ENCODE peak calls at places on chromosomes 1 and 21, in nine cellular contexts. One of them, this sample, is unnamed.

GRCh38 chr1:150420560-150421265 is 56.8 kb downstream of the RPRD2 start:
- DNase-seq in CD8-positive, alpha-beta T cell: no peak
- DNase-seq in HCT116: no peak
- DNase-seq in GM06990: no peak
- DNase-seq in fibroblast of lung: peak; percentile 67
- DNase-seq in GM23338: no peak
- DNase-seq in upper lobe of left lung: no peak
- DNase-seq in AG04450: no peak
- DNase-seq in AG10803: peak; percentile 30
- DNase-seq in this sample: peak; percentile 69

GRCh38 chr1:112524251-112524650 is 15.5 kb downstream of the WNT2B start:
- DNase-seq in CD8-positive, alpha-beta T cell: no peak
- DNase-seq in HCT116: no peak
- DNase-seq in GM06990: no peak
- DNase-seq in fibroblast of lung: no peak
- DNase-seq in GM23338: peak; percentile 75
- DNase-seq in upper lobe of left lung: no peak
- DNase-seq in AG04450: no peak
- DNase-seq in AG10803: peak; percentile 67
- DNase-seq in this sample: peak; percentile 72

GRCh38 chr1:38527373-38527966 is 332.1 kb downstream of the RRAGC start:
- DNase-seq in CD8-positive, alpha-beta T cell: peak; percentile 34
- DNase-seq in HCT116: peak; percentile 37
- DNase-seq in GM06990: peak; percentile 26
- DNase-seq in fibroblast of lung: no peak
- DNase-seq in GM23338: peak; percentile 60
- DNase-seq in upper lobe of left lung: peak; percentile 76
- DNase-seq in AG04450: no peak
- DNase-seq in AG10803: no peak
- DNase-seq in this sample: no peak

GRCh38 chr1:85295006-85295431 is 18.6 kb upstream of the BCL10 start:
- DNase-seq in CD8-positive, alpha-beta T cell: no peak
- DNase-seq in HCT116: peak; percentile 59
- DNase-seq in GM06990: no peak
- DNase-seq in fibroblast of lung: peak; percentile 38
- DNase-seq in GM23338: no peak
- DNase-seq in upper lobe of left lung: no peak
- DNase-seq in AG04450: no peak
- DNase-seq in AG10803: peak; percentile 60
- DNase-seq in this sample: no peak

GRCh38 chr1:94068096-94068830 is 52.7 kb downstream of the ABCA4 start:
- DNase-seq in CD8-positive, alpha-beta T cell: no peak
- DNase-seq in HCT116: peak; percentile 94
- DNase-seq in GM06990: no peak
- DNase-seq in fibroblast of lung: no peak
- DNase-seq in GM23338: no peak
- DNase-seq in upper lobe of left lung: no peak
- DNase-seq in AG04450: no peak
- DNase-seq in AG10803: no peak
- DNase-seq in this sample: peak; percentile 79

GRCh38 chr1:155729031-155729898 is 40.4 kb downstream of the DAP3 start:
- DNase-seq in CD8-positive, alpha-beta T cell: peak; percentile 27
- DNase-seq in HCT116: peak; percentile 38
- DNase-seq in GM06990: no peak
- DNase-seq in fibroblast of lung: peak; percentile 71
- DNase-seq in GM23338: peak; percentile 93
- DNase-seq in upper lobe of left lung: peak; percentile 25
- DNase-seq in AG04450: peak; percentile 33
- DNase-seq in AG10803: peak; percentile 72
- DNase-seq in this sample: peak; percentile 78

GRCh38 chr1:153699768-153700167 is 21.3 kb downstream of the NPR1 start:
- DNase-seq in CD8-positive, alpha-beta T cell: no peak
- DNase-seq in HCT116: no peak
- DNase-seq in GM06990: no peak
- DNase-seq in fibroblast of lung: no peak
- DNase-seq in GM23338: no peak
- DNase-seq in upper lobe of left lung: no peak
- DNase-seq in AG04450: no peak
- DNase-seq in AG10803: no peak
- DNase-seq in this sample: no peak

GRCh38 chr1:173064011-173064410 is 13.3 kb upstream of the TNFSF18 start:
- DNase-seq in CD8-positive, alpha-beta T cell: no peak
- DNase-seq in HCT116: no peak
- DNase-seq in GM06990: no peak
- DNase-seq in fibroblast of lung: peak; percentile 54
- DNase-seq in GM23338: no peak
- DNase-seq in upper lobe of left lung: no peak
- DNase-seq in AG04450: no peak
- DNase-seq in AG10803: no peak
- DNase-seq in this sample: peak; percentile 20

GRCh38 chr1:80427886-80428285 is 1372.8 kb upstream of the ADGRL2 start:
- DNase-seq in CD8-positive, alpha-beta T cell: no peak
- DNase-seq in HCT116: no peak
- DNase-seq in GM06990: no peak
- DNase-seq in fibroblast of lung: peak; percentile 51
- DNase-seq in GM23338: no peak
- DNase-seq in upper lobe of left lung: no peak
- DNase-seq in AG04450: no peak
- DNase-seq in AG10803: no peak
- DNase-seq in this sample: peak; percentile 33

GRCh38 chr1:64675718-64676345 is 69.0 kb upstream of the RAVER2 start:
- DNase-seq in CD8-positive, alpha-beta T cell: no peak
- DNase-seq in HCT116: no peak
- DNase-seq in GM06990: no peak
- DNase-seq in fibroblast of lung: peak; percentile 61
- DNase-seq in GM23338: peak; percentile 51
- DNase-seq in upper lobe of left lung: no peak
- DNase-seq in AG04450: no peak
- DNase-seq in AG10803: peak; percentile 35
- DNase-seq in this sample: peak; percentile 56

GRCh38 chr1:96473791-96474452 is 247.7 kb upstream of the PTBP2 start:
- DNase-seq in CD8-positive, alpha-beta T cell: no peak
- DNase-seq in HCT116: no peak
- DNase-seq in GM06990: no peak
- DNase-seq in fibroblast of lung: no peak
- DNase-seq in GM23338: no peak
- DNase-seq in upper lobe of left lung: no peak
- DNase-seq in AG04450: no peak
- DNase-seq in AG10803: peak; percentile 9
- DNase-seq in this sample: no peak

GRCh38 chr1:9835404-9835757 is 11.6 kb upstream of the CLSTN1 start:
- DNase-seq in CD8-positive, alpha-beta T cell: no peak
- DNase-seq in HCT116: no peak
- DNase-seq in GM06990: no peak
- DNase-seq in fibroblast of lung: no peak
- DNase-seq in GM23338: no peak
- DNase-seq in upper lobe of left lung: no peak
- DNase-seq in AG04450: no peak
- DNase-seq in AG10803: no peak
- DNase-seq in this sample: no peak

GRCh38 chr21:41612674-41613250 is 104.8 kb upstream of the TMPRSS2 start:
- DNase-seq in CD8-positive, alpha-beta T cell: no peak
- DNase-seq in HCT116: no peak
- DNase-seq in GM06990: no peak
- DNase-seq in fibroblast of lung: peak; percentile 96
- DNase-seq in GM23338: peak; percentile 78
- DNase-seq in upper lobe of left lung: peak; percentile 56
- DNase-seq in AG04450: peak; percentile 74
- DNase-seq in AG10803: peak; percentile 100
- DNase-seq in this sample: peak; percentile 74

GRCh38 chr1:155499953-155500621 is 62.5 kb downstream of the ASH1L start:
- DNase-seq in CD8-positive, alpha-beta T cell: no peak
- DNase-seq in HCT116: no peak
- DNase-seq in GM06990: peak; percentile 64
- DNase-seq in fibroblast of lung: peak; percentile 14
- DNase-seq in GM23338: peak; percentile 15
- DNase-seq in upper lobe of left lung: no peak
- DNase-seq in AG04450: no peak
- DNase-seq in AG10803: no peak
- DNase-seq in this sample: no peak

GRCh38 chr1:234768569-234769283 is 158.7 kb upstream of the IRF2BP2 start:
- DNase-seq in CD8-positive, alpha-beta T cell: peak; percentile 60
- DNase-seq in HCT116: no peak
- DNase-seq in GM06990: peak; percentile 65
- DNase-seq in fibroblast of lung: no peak
- DNase-seq in GM23338: no peak
- DNase-seq in upper lobe of left lung: no peak
- DNase-seq in AG04450: no peak
- DNase-seq in AG10803: no peak
- DNase-seq in this sample: no peak

GRCh38 chr21:38126677-38127271 is 130.0 kb upstream of the KCNJ15 start:
- DNase-seq in CD8-positive, alpha-beta T cell: peak; percentile 25
- DNase-seq in HCT116: peak; percentile 1
- DNase-seq in GM06990: peak; percentile 8
- DNase-seq in fibroblast of lung: peak; percentile 30
- DNase-seq in GM23338: peak; percentile 85
- DNase-seq in upper lobe of left lung: peak; percentile 68
- DNase-seq in AG04450: no peak
- DNase-seq in AG10803: peak; percentile 31
- DNase-seq in this sample: peak; percentile 50

GRCh38 chr1:100404816-100405215 is 52.5 kb downstream of the CDC14A start:
- DNase-seq in CD8-positive, alpha-beta T cell: no peak
- DNase-seq in HCT116: no peak
- DNase-seq in GM06990: no peak
- DNase-seq in fibroblast of lung: no peak
- DNase-seq in GM23338: no peak
- DNase-seq in upper lobe of left lung: no peak
- DNase-seq in AG04450: peak; percentile 2
- DNase-seq in AG10803: peak; percentile 51
- DNase-seq in this sample: no peak

GRCh38 chr1:48061162-48062136 is 64.3 kb upstream of the TRABD2B start:
- DNase-seq in CD8-positive, alpha-beta T cell: no peak
- DNase-seq in HCT116: peak; percentile 45
- DNase-seq in GM06990: no peak
- DNase-seq in fibroblast of lung: peak; percentile 55
- DNase-seq in GM23338: peak; percentile 90
- DNase-seq in upper lobe of left lung: no peak
- DNase-seq in AG04450: no peak
- DNase-seq in AG10803: peak; percentile 38
- DNase-seq in this sample: peak; percentile 71

GRCh38 chr1:90782046-90782445 is 64.9 kb upstream of the BARHL2 start:
- DNase-seq in CD8-positive, alpha-beta T cell: no peak
- DNase-seq in HCT116: no peak
- DNase-seq in GM06990: no peak
- DNase-seq in fibroblast of lung: no peak
- DNase-seq in GM23338: no peak
- DNase-seq in upper lobe of left lung: no peak
- DNase-seq in AG04450: no peak
- DNase-seq in AG10803: no peak
- DNase-seq in this sample: no peak

GRCh38 chr1:1041873-1042272 is 22.0 kb downstream of the AGRN start:
- DNase-seq in CD8-positive, alpha-beta T cell: no peak
- DNase-seq in HCT116: no peak
- DNase-seq in GM06990: no peak
- DNase-seq in fibroblast of lung: no peak
- DNase-seq in GM23338: no peak
- DNase-seq in upper lobe of left lung: no peak
- DNase-seq in AG04450: no peak
- DNase-seq in AG10803: no peak
- DNase-seq in this sample: no peak

GRCh38 chr1:1041092-1041503 is 21.2 kb downstream of the AGRN start:
- DNase-seq in CD8-positive, alpha-beta T cell: no peak
- DNase-seq in HCT116: no peak
- DNase-seq in GM06990: no peak
- DNase-seq in fibroblast of lung: no peak
- DNase-seq in GM23338: peak; percentile 85
- DNase-seq in upper lobe of left lung: no peak
- DNase-seq in AG04450: no peak
- DNase-seq in AG10803: no peak
- DNase-seq in this sample: no peak

GRCh38 chr1:1038694-1039093 is 18.8 kb downstream of the AGRN start:
- DNase-seq in CD8-positive, alpha-beta T cell: no peak
- DNase-seq in HCT116: no peak
- DNase-seq in GM06990: no peak
- DNase-seq in fibroblast of lung: no peak
- DNase-seq in GM23338: no peak
- DNase-seq in upper lobe of left lung: no peak
- DNase-seq in AG04450: no peak
- DNase-seq in AG10803: no peak
- DNase-seq in this sample: no peak

GRCh38 chr1:1039145-1039910 is 19.4 kb downstream of the AGRN start:
- DNase-seq in CD8-positive, alpha-beta T cell: no peak
- DNase-seq in HCT116: no peak
- DNase-seq in GM06990: no peak
- DNase-seq in fibroblast of lung: no peak
- DNase-seq in GM23338: no peak
- DNase-seq in upper lobe of left lung: no peak
- DNase-seq in AG04450: no peak
- DNase-seq in AG10803: no peak
- DNase-seq in this sample: no peak

GRCh38 chr1:1040004-1040991 is 20.4 kb downstream of the AGRN start:
- DNase-seq in CD8-positive, alpha-beta T cell: peak; percentile 81
- DNase-seq in HCT116: peak; percentile 61
- DNase-seq in GM06990: peak; percentile 77
- DNase-seq in fibroblast of lung: peak; percentile 78
- DNase-seq in GM23338: peak; percentile 93
- DNase-seq in upper lobe of left lung: peak; percentile 86
- DNase-seq in AG04450: peak; percentile 66
- DNase-seq in AG10803: peak; percentile 80
- DNase-seq in this sample: peak; percentile 72
- H3K4me3 ChIP-seq in CD8-positive, alpha-beta T cell: peak overlapping the region; percentile 57
- H3K4me3 ChIP-seq in HCT116: peak overlapping the region; percentile 18
- H3K4me3 ChIP-seq in GM06990: peak overlapping the region; percentile 53
- H3K4me3 ChIP-seq in fibroblast of lung: peak overlapping the region; percentile 6
- H3K4me3 ChIP-seq in GM23338: peak overlapping the region; percentile 54
- H3K4me3 ChIP-seq in upper lobe of left lung: peak overlapping the region; percentile 41
- H3K4me3 ChIP-seq in AG04450: peak overlapping the region; percentile 48
- H3K4me3 ChIP-seq in AG10803: peak overlapping the region; percentile 46
- H3K4me3 ChIP-seq in this sample: peak overlapping the region; percentile 37

GRCh38 chr1:205111354-205111753 is 10.4 kb downstream of the RBBP5 start:
- DNase-seq in CD8-positive, alpha-beta T cell: no peak
- DNase-seq in HCT116: no peak
- DNase-seq in GM06990: peak; percentile 18
- DNase-seq in fibroblast of lung: no peak
- DNase-seq in GM23338: no peak
- DNase-seq in upper lobe of left lung: no peak
- DNase-seq in AG04450: no peak
- DNase-seq in AG10803: no peak
- DNase-seq in this sample: no peak
- TF ChIP-seq CTCF in CD8-positive, alpha-beta T cell: no peak
- TF ChIP-seq CTCF in HCT116: no peak
- TF ChIP-seq CTCF in GM06990: no peak
- TF ChIP-seq CTCF in fibroblast of lung: no peak
- TF ChIP-seq CTCF in GM23338: no peak
- TF ChIP-seq CTCF in upper lobe of left lung: no peak
- TF ChIP-seq CTCF in AG04450: no peak
- TF ChIP-seq CTCF in AG10803: no peak
- TF ChIP-seq CTCF in this sample: no peak

GRCh38 chr1:160437432-160438319 is 37.3 kb downstream of the VANGL2 start:
- DNase-seq in CD8-positive, alpha-beta T cell: no peak
- DNase-seq in HCT116: no peak
- DNase-seq in GM06990: peak; percentile 49
- DNase-seq in fibroblast of lung: peak; percentile 5
- DNase-seq in GM23338: no peak
- DNase-seq in upper lobe of left lung: no peak
- DNase-seq in AG04450: no peak
- DNase-seq in AG10803: no peak
- DNase-seq in this sample: no peak
- H3K4me3 ChIP-seq in CD8-positive, alpha-beta T cell: peak overlapping the region; percentile 43
- H3K4me3 ChIP-seq in HCT116: no peak overlapping the region
- H3K4me3 ChIP-seq in GM06990: peak overlapping the region; percentile 50
- H3K4me3 ChIP-seq in fibroblast of lung: peak overlapping the region; percentile 28
- H3K4me3 ChIP-seq in GM23338: no peak overlapping the region
- H3K4me3 ChIP-seq in upper lobe of left lung: no peak overlapping the region
- H3K4me3 ChIP-seq in AG04450: no peak overlapping the region
- H3K4me3 ChIP-seq in AG10803: no peak overlapping the region
- H3K4me3 ChIP-seq in this sample: no peak overlapping the region

GRCh38 chr1:31714442-31715096 is 10.8 kb upstream of the COL16A1 start:
- DNase-seq in CD8-positive, alpha-beta T cell: peak; percentile 37
- DNase-seq in HCT116: no peak
- DNase-seq in GM06990: peak; percentile 49
- DNase-seq in fibroblast of lung: peak; percentile 70
- DNase-seq in GM23338: peak; percentile 83
- DNase-seq in upper lobe of left lung: peak; percentile 28
- DNase-seq in AG04450: no peak
- DNase-seq in AG10803: peak; percentile 75
- DNase-seq in this sample: peak; percentile 74
- TF ChIP-seq CTCF in CD8-positive, alpha-beta T cell: no peak
- TF ChIP-seq CTCF in HCT116: peak; percentile 70
- TF ChIP-seq CTCF in GM06990: peak; percentile 73
- TF ChIP-seq CTCF in fibroblast of lung: peak; percentile 47
- TF ChIP-seq CTCF in GM23338: peak; percentile 50
- TF ChIP-seq CTCF in upper lobe of left lung: peak; percentile 10
- TF ChIP-seq CTCF in AG04450: peak; percentile 51
- TF ChIP-seq CTCF in AG10803: peak; percentile 52
- TF ChIP-seq CTCF in this sample: peak; percentile 52

This sample was measured in cardiac fibroblast.